ENCODE peak calls at places on chromosomes 13 and 19, in nine cellular contexts. One of them, this sample, is unnamed. For H3K4me1, the result is how much of the 10 kb centered on the place peaks cover.

GRCh38 chr19:54030895-54031586 is 32.7 kb downstream of the VSTM1 start:
- DNase-seq in fibroblast of lung: peak
- DNase-seq in uterus: no peak
- DNase-seq in CD8-positive, alpha-beta memory T cell: no peak
- DNase-seq in CD4-positive, CD25-positive, alpha-beta regulatory T cell: no peak
- DNase-seq in Caco-2: no peak
- DNase-seq in mucosa of descending colon: no peak
- DNase-seq in body of pancreas: no peak
- DNase-seq in Panc1: no peak
- DNase-seq in this sample: peak

GRCh38 chr13:99724633-99725517 is 223.6 kb downstream of the TM9SF2 start:
- DNase-seq in Caco-2: no peak
- DNase-seq in CD4-positive, CD25-positive, alpha-beta regulatory T cell: no peak
- DNase-seq in uterus: no peak
- DNase-seq in mucosa of descending colon: no peak
- DNase-seq in fibroblast of lung: no peak
- DNase-seq in CD8-positive, alpha-beta memory T cell: no peak
- DNase-seq in body of pancreas: no peak
- DNase-seq in Panc1: no peak
- DNase-seq in this sample: no peak

GRCh38 chr13:29819157-29819556 is 31.3 kb downstream of the UBL3 start:
- DNase-seq in uterus: no peak
- DNase-seq in CD8-positive, alpha-beta memory T cell: no peak
- DNase-seq in mucosa of descending colon: no peak
- DNase-seq in Caco-2: no peak
- DNase-seq in Panc1: no peak
- DNase-seq in body of pancreas: no peak
- DNase-seq in fibroblast of lung: no peak
- DNase-seq in CD4-positive, CD25-positive, alpha-beta regulatory T cell: no peak
- DNase-seq in this sample: no peak

GRCh38 chr19:7918615-7919421 is 1.3 kb upstream of the SNAPC2 start:
- DNase-seq in Panc1: no peak
- DNase-seq in fibroblast of lung: no peak
- DNase-seq in body of pancreas: no peak
- DNase-seq in CD8-positive, alpha-beta memory T cell: no peak
- DNase-seq in CD4-positive, CD25-positive, alpha-beta regulatory T cell: no peak
- DNase-seq in uterus: no peak
- DNase-seq in mucosa of descending colon: no peak
- DNase-seq in Caco-2: no peak
- DNase-seq in this sample: no peak

GRCh38 chr19:50492303-50493052 is 15.8 kb upstream of the GARIN5A start:
- DNase-seq in CD4-positive, CD25-positive, alpha-beta regulatory T cell: no peak
- DNase-seq in Caco-2: no peak
- DNase-seq in fibroblast of lung: no peak
- DNase-seq in CD8-positive, alpha-beta memory T cell: peak
- DNase-seq in body of pancreas: no peak
- DNase-seq in uterus: peak
- DNase-seq in mucosa of descending colon: no peak
- DNase-seq in Panc1: no peak
- DNase-seq in this sample: no peak

GRCh38 chr13:24511824-24512207 is 762 bp downstream of the PARP4 start:
- DNase-seq in uterus: no peak
- DNase-seq in CD4-positive, CD25-positive, alpha-beta regulatory T cell: no peak
- DNase-seq in CD8-positive, alpha-beta memory T cell: no peak
- DNase-seq in fibroblast of lung: no peak
- DNase-seq in mucosa of descending colon: no peak
- DNase-seq in Caco-2: no peak
- DNase-seq in body of pancreas: no peak
- DNase-seq in Panc1: peak
- DNase-seq in this sample: peak

GRCh38 chr19:13506550-13506878 is 235 bp upstream of the CACNA1A start:
- DNase-seq in body of pancreas: no peak
- DNase-seq in CD8-positive, alpha-beta memory T cell: no peak
- DNase-seq in fibroblast of lung: no peak
- DNase-seq in uterus: no peak
- DNase-seq in Panc1: no peak
- DNase-seq in mucosa of descending colon: no peak
- DNase-seq in Caco-2: no peak
- DNase-seq in CD4-positive, CD25-positive, alpha-beta regulatory T cell: no peak
- DNase-seq in this sample: no peak

GRCh38 chr13:37326319-37326718 is 220.9 kb upstream of the CSNK1A1L start:
- DNase-seq in Caco-2: no peak
- DNase-seq in fibroblast of lung: peak
- DNase-seq in body of pancreas: no peak
- DNase-seq in CD8-positive, alpha-beta memory T cell: no peak
- DNase-seq in Panc1: no peak
- DNase-seq in CD4-positive, CD25-positive, alpha-beta regulatory T cell: no peak
- DNase-seq in mucosa of descending colon: no peak
- DNase-seq in uterus: no peak
- DNase-seq in this sample: no peak

GRCh38 chr13:31824705-31825512 is 85.6 kb downstream of the RXFP2 start:
- DNase-seq in body of pancreas: no peak
- DNase-seq in mucosa of descending colon: no peak
- DNase-seq in Caco-2: no peak
- DNase-seq in fibroblast of lung: peak
- DNase-seq in CD8-positive, alpha-beta memory T cell: no peak
- DNase-seq in uterus: no peak
- DNase-seq in Panc1: no peak
- DNase-seq in CD4-positive, CD25-positive, alpha-beta regulatory T cell: no peak
- DNase-seq in this sample: peak

GRCh38 chr13:113928701-113929627 is 44.9 kb downstream of the C13orf46 start:
- DNase-seq in body of pancreas: peak
- DNase-seq in fibroblast of lung: peak
- DNase-seq in uterus: peak
- DNase-seq in CD8-positive, alpha-beta memory T cell: no peak
- DNase-seq in mucosa of descending colon: peak
- DNase-seq in Panc1: no peak
- DNase-seq in Caco-2: peak
- DNase-seq in CD4-positive, CD25-positive, alpha-beta regulatory T cell: no peak
- DNase-seq in this sample: no peak

GRCh38 chr19:1070931-1071791 is 4.2 kb downstream of the ARHGAP45 start:
- DNase-seq in Caco-2: no peak
- DNase-seq in uterus: no peak
- DNase-seq in body of pancreas: no peak
- DNase-seq in CD8-positive, alpha-beta memory T cell: peak
- DNase-seq in CD4-positive, CD25-positive, alpha-beta regulatory T cell: no peak
- DNase-seq in fibroblast of lung: no peak
- DNase-seq in Panc1: no peak
- DNase-seq in mucosa of descending colon: no peak
- DNase-seq in this sample: no peak

GRCh38 chr13:32669030-32669646 is 82.9 kb downstream of the PDS5B start:
- DNase-seq in uterus: no peak
- DNase-seq in mucosa of descending colon: peak
- DNase-seq in Panc1: no peak
- DNase-seq in fibroblast of lung: peak
- DNase-seq in Caco-2: no peak
- DNase-seq in CD8-positive, alpha-beta memory T cell: peak
- DNase-seq in body of pancreas: no peak
- DNase-seq in CD4-positive, CD25-positive, alpha-beta regulatory T cell: peak
- DNase-seq in this sample: peak

GRCh38 chr13:28161370-28161769 is 23.0 kb downstream of the PAN3 start:
- DNase-seq in fibroblast of lung: no peak
- DNase-seq in CD4-positive, CD25-positive, alpha-beta regulatory T cell: no peak
- DNase-seq in mucosa of descending colon: peak
- DNase-seq in uterus: no peak
- DNase-seq in Panc1: no peak
- DNase-seq in body of pancreas: peak
- DNase-seq in Caco-2: peak
- DNase-seq in CD8-positive, alpha-beta memory T cell: no peak
- DNase-seq in this sample: peak

GRCh38 chr13:111259058-111259457 is 61.4 kb upstream of the TEX29 start:
- DNase-seq in Panc1: no peak
- DNase-seq in CD4-positive, CD25-positive, alpha-beta regulatory T cell: no peak
- DNase-seq in mucosa of descending colon: no peak
- DNase-seq in uterus: no peak
- DNase-seq in Caco-2: no peak
- DNase-seq in CD8-positive, alpha-beta memory T cell: no peak
- DNase-seq in fibroblast of lung: no peak
- DNase-seq in body of pancreas: no peak
- DNase-seq in this sample: no peak

GRCh38 chr13:32838985-32839384 is 177.2 kb upstream of the KL start:
- DNase-seq in Caco-2: no peak
- DNase-seq in mucosa of descending colon: peak
- DNase-seq in uterus: no peak
- DNase-seq in fibroblast of lung: peak
- DNase-seq in CD8-positive, alpha-beta memory T cell: peak
- DNase-seq in CD4-positive, CD25-positive, alpha-beta regulatory T cell: no peak
- DNase-seq in body of pancreas: peak
- DNase-seq in Panc1: no peak
- DNase-seq in this sample: no peak

GRCh38 chr19:46299004-46299509 is 2.2 kb downstream of the HIF3A start:
- DNase-seq in fibroblast of lung: peak
- DNase-seq in CD4-positive, CD25-positive, alpha-beta regulatory T cell: no peak
- DNase-seq in mucosa of descending colon: peak
- DNase-seq in Panc1: no peak
- DNase-seq in Caco-2: no peak
- DNase-seq in uterus: peak
- DNase-seq in CD8-positive, alpha-beta memory T cell: no peak
- DNase-seq in body of pancreas: peak
- DNase-seq in this sample: peak

GRCh38 chr13:84834201-84834600 is 951.9 kb upstream of the SLITRK1 start:
- DNase-seq in fibroblast of lung: no peak
- DNase-seq in Caco-2: no peak
- DNase-seq in body of pancreas: no peak
- DNase-seq in CD8-positive, alpha-beta memory T cell: no peak
- DNase-seq in mucosa of descending colon: no peak
- DNase-seq in CD4-positive, CD25-positive, alpha-beta regulatory T cell: no peak
- DNase-seq in uterus: no peak
- DNase-seq in Panc1: no peak
- DNase-seq in this sample: no peak
- H3K4me1 ChIP-seq in fibroblast of lung: under half
- H3K4me1 ChIP-seq in Caco-2: under half
- H3K4me1 ChIP-seq in body of pancreas: under half
- H3K4me1 ChIP-seq in CD8-positive, alpha-beta memory T cell: under half
- H3K4me1 ChIP-seq in mucosa of descending colon: under half
- H3K4me1 ChIP-seq in CD4-positive, CD25-positive, alpha-beta regulatory T cell: under half
- H3K4me1 ChIP-seq in uterus: under half
- H3K4me1 ChIP-seq in Panc1: under half
- H3K4me1 ChIP-seq in this sample: under half

DNA sequence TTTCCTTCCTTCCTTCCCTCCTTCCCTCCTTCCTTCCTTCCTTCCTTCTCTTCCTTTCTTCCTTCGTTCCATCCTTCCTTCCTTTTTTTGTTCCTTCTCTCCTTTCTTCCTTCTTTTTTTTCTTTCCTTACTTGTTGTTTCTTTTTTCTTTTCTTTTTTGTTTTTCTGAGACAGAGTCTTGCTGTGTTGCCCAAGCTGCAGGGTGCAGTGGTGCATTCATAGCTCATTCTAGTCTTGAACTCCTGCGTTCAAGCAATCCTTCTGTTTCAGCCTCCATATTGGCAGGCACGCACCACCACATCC is 5.5 kb upstream of the EEF2 start:
- DNase-seq in Caco-2: no peak
- DNase-seq in uterus: no peak
- DNase-seq in body of pancreas: no peak
- DNase-seq in mucosa of descending colon: no peak
- DNase-seq in CD8-positive, alpha-beta memory T cell: no peak
- DNase-seq in CD4-positive, CD25-positive, alpha-beta regulatory T cell: no peak
- DNase-seq in fibroblast of lung: no peak
- DNase-seq in Panc1: no peak
- DNase-seq in this sample: no peak
- H3K4me1 ChIP-seq in Caco-2: under half
- H3K4me1 ChIP-seq in uterus: under half
- H3K4me1 ChIP-seq in body of pancreas: under half
- H3K4me1 ChIP-seq in mucosa of descending colon: under half
- H3K4me1 ChIP-seq in CD8-positive, alpha-beta memory T cell: under half
- H3K4me1 ChIP-seq in CD4-positive, CD25-positive, alpha-beta regulatory T cell: under half
- H3K4me1 ChIP-seq in fibroblast of lung: under half
- H3K4me1 ChIP-seq in Panc1: under half
- H3K4me1 ChIP-seq in this sample: under half

GRCh38 chr19:18845961-18846360 is 14.2 kb downstream of the UPF1 start:
- DNase-seq in uterus: no peak
- DNase-seq in CD4-positive, CD25-positive, alpha-beta regulatory T cell: no peak
- DNase-seq in mucosa of descending colon: no peak
- DNase-seq in CD8-positive, alpha-beta memory T cell: no peak
- DNase-seq in Panc1: no peak
- DNase-seq in fibroblast of lung: no peak
- DNase-seq in Caco-2: no peak
- DNase-seq in body of pancreas: no peak
- DNase-seq in this sample: no peak

GRCh38 chr19:18842166-18842565 is 10.4 kb downstream of the UPF1 start:
- DNase-seq in fibroblast of lung: no peak
- DNase-seq in CD8-positive, alpha-beta memory T cell: no peak
- DNase-seq in Panc1: no peak
- DNase-seq in body of pancreas: no peak
- DNase-seq in uterus: peak
- DNase-seq in CD4-positive, CD25-positive, alpha-beta regulatory T cell: no peak
- DNase-seq in mucosa of descending colon: no peak
- DNase-seq in Caco-2: no peak
- DNase-seq in this sample: no peak

GRCh38 chr19:18846862-18847515 is 15.2 kb downstream of the UPF1 start:
- DNase-seq in Caco-2: no peak
- DNase-seq in fibroblast of lung: peak
- DNase-seq in uterus: peak
- DNase-seq in body of pancreas: peak
- DNase-seq in mucosa of descending colon: peak
- DNase-seq in CD4-positive, CD25-positive, alpha-beta regulatory T cell: peak
- DNase-seq in CD8-positive, alpha-beta memory T cell: peak
- DNase-seq in Panc1: no peak
- DNase-seq in this sample: peak

GRCh38 chr19:18843960-18844359 is 12.2 kb downstream of the UPF1 start:
- DNase-seq in fibroblast of lung: no peak
- DNase-seq in Panc1: no peak
- DNase-seq in body of pancreas: no peak
- DNase-seq in CD8-positive, alpha-beta memory T cell: no peak
- DNase-seq in Caco-2: no peak
- DNase-seq in uterus: no peak
- DNase-seq in CD4-positive, CD25-positive, alpha-beta regulatory T cell: no peak
- DNase-seq in mucosa of descending colon: no peak
- DNase-seq in this sample: no peak

DNA sequence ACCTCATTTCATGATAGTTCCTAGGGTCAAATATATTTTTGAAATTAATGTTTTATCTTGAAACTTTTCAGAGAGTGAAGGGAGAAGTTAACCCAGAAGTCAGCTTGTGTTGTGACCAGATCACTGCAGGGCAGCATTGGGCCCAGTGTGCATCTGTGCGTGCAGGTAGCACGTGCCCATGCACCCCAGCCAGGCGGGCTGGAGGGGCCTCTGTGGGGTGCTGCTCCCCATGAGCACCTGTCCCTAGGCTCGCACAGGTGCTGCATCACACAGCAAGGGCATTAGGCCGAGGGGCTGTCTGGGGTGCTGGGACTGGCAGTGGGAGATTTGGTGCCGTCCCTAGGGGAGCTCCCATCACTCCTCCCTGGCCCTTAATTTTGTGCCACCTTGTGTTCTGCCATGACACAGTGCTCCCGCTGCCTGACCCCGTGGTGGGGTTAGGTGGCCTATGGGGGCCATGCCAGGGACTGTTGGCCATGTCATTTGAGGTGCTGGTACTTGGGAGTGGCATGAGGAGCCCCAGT is 13.1 kb downstream of the UPF1 start:
- DNase-seq in CD8-positive, alpha-beta memory T cell: no peak
- DNase-seq in body of pancreas: no peak
- DNase-seq in mucosa of descending colon: no peak
- DNase-seq in Caco-2: no peak
- DNase-seq in uterus: no peak
- DNase-seq in fibroblast of lung: no peak
- DNase-seq in CD4-positive, CD25-positive, alpha-beta regulatory T cell: no peak
- DNase-seq in Panc1: no peak
- DNase-seq in this sample: no peak
- H3K4me1 ChIP-seq in CD8-positive, alpha-beta memory T cell: half or more
- H3K4me1 ChIP-seq in body of pancreas: half or more
- H3K4me1 ChIP-seq in mucosa of descending colon: under half
- H3K4me1 ChIP-seq in Caco-2: under half
- H3K4me1 ChIP-seq in uterus: under half
- H3K4me1 ChIP-seq in fibroblast of lung: under half
- H3K4me1 ChIP-seq in CD4-positive, CD25-positive, alpha-beta regulatory T cell: half or more
- H3K4me1 ChIP-seq in Panc1: under half
- H3K4me1 ChIP-seq in this sample: under half

GRCh38 chr19:37907735-37908066 is 693 bp downstream of the SIPA1L3 start:
- DNase-seq in mucosa of descending colon: no peak
- DNase-seq in Panc1: no peak
- DNase-seq in fibroblast of lung: no peak
- DNase-seq in body of pancreas: no peak
- DNase-seq in CD8-positive, alpha-beta memory T cell: no peak
- DNase-seq in Caco-2: no peak
- DNase-seq in uterus: no peak
- DNase-seq in CD4-positive, CD25-positive, alpha-beta regulatory T cell: no peak
- DNase-seq in this sample: no peak
- H3K4me1 ChIP-seq in mucosa of descending colon: under half
- H3K4me1 ChIP-seq in Panc1: under half
- H3K4me1 ChIP-seq in fibroblast of lung: under half
- H3K4me1 ChIP-seq in body of pancreas: under half
- H3K4me1 ChIP-seq in CD8-positive, alpha-beta memory T cell: under half
- H3K4me1 ChIP-seq in Caco-2: under half
- H3K4me1 ChIP-seq in uterus: under half
- H3K4me1 ChIP-seq in CD4-positive, CD25-positive, alpha-beta regulatory T cell: under half
- H3K4me1 ChIP-seq in this sample: under half

This sample was measured in HAP-1.